ENCODE peak calls at places on chromosomes 6 and 20, in five cellular contexts. One of them, this sample, is unnamed.

GRCh38 chr6:135651964-135652755 is 154.6 kb upstream of the AHI1 start:
- DNase-seq in pancreas: no peak
- DNase-seq in SK-N-SH: no peak
- DNase-seq in IMR-90: peak
- DNase-seq in spleen: no peak
- DNase-seq in this sample: no peak

GRCh38 chr6:138129190-138129589 is 22.0 kb upstream of the PERP start:
- DNase-seq in SK-N-SH: no peak
- DNase-seq in spleen: no peak
- DNase-seq in IMR-90: no peak
- DNase-seq in pancreas: no peak
- DNase-seq in this sample: no peak

GRCh38 chr6:158518196-158519127 is 41.4 kb upstream of the TMEM181 start:
- DNase-seq in pancreas: no peak
- DNase-seq in IMR-90: peak
- DNase-seq in SK-N-SH: peak
- DNase-seq in spleen: no peak
- DNase-seq in this sample: peak

GRCh38 chr6:100353276-100354015 is 111.3 kb downstream of the SIM1 start:
- DNase-seq in spleen: no peak
- DNase-seq in IMR-90: peak
- DNase-seq in pancreas: no peak
- DNase-seq in SK-N-SH: no peak
- DNase-seq in this sample: peak

GRCh38 chr6:156828280-156828703 is 51.1 kb downstream of the ARID1B start:
- DNase-seq in spleen: no peak
- DNase-seq in SK-N-SH: no peak
- DNase-seq in pancreas: no peak
- DNase-seq in IMR-90: peak
- DNase-seq in this sample: peak

GRCh38 chr6:3229566-3230274 is 2.3 kb upstream of the TUBB2B start:
- DNase-seq in spleen: no peak
- DNase-seq in IMR-90: no peak
- DNase-seq in SK-N-SH: peak
- DNase-seq in pancreas: no peak
- DNase-seq in this sample: no peak

GRCh38 chr6:5126214-5126613 is 41.1 kb downstream of the PPP1R3G start:
- DNase-seq in spleen: no peak
- DNase-seq in IMR-90: peak
- DNase-seq in SK-N-SH: no peak
- DNase-seq in pancreas: no peak
- DNase-seq in this sample: peak

GRCh38 chr6:143605894-143606293 is 71.9 kb upstream of the PHACTR2 start:
- DNase-seq in IMR-90: no peak
- DNase-seq in SK-N-SH: no peak
- DNase-seq in spleen: no peak
- DNase-seq in pancreas: no peak
- DNase-seq in this sample: peak

GRCh38 chr6:99611148-99611547 is 4.5 kb downstream of the PRDM13 start:
- DNase-seq in IMR-90: peak
- DNase-seq in pancreas: no peak
- DNase-seq in spleen: no peak
- DNase-seq in SK-N-SH: no peak
- DNase-seq in this sample: no peak

GRCh38 chr6:168838000-168838399 is 397.0 kb downstream of the SMOC2 start:
- DNase-seq in spleen: no peak
- DNase-seq in IMR-90: no peak
- DNase-seq in pancreas: no peak
- DNase-seq in SK-N-SH: peak
- DNase-seq in this sample: no peak

GRCh38 chr20:21179796-21180195 is 53.9 kb downstream of the KIZ start:
- DNase-seq in pancreas: no peak
- DNase-seq in SK-N-SH: no peak
- DNase-seq in IMR-90: peak
- DNase-seq in spleen: no peak
- DNase-seq in this sample: peak

GRCh38 chr20:36482044-36482473 is 59.3 kb upstream of the MYL9 start:
- DNase-seq in SK-N-SH: no peak
- DNase-seq in IMR-90: no peak
- DNase-seq in spleen: no peak
- DNase-seq in pancreas: no peak
- DNase-seq in this sample: no peak

GRCh38 chr6:19731286-19731685 is 105.9 kb upstream of the ID4 start:
- DNase-seq in SK-N-SH: no peak
- DNase-seq in pancreas: no peak
- DNase-seq in IMR-90: peak
- DNase-seq in spleen: no peak
- DNase-seq in this sample: peak
- H3K4me3 ChIP-seq in SK-N-SH: no peak
- H3K4me3 ChIP-seq in pancreas: no peak
- H3K4me3 ChIP-seq in IMR-90: no peak
- H3K4me3 ChIP-seq in spleen: no peak
- H3K4me3 ChIP-seq in this sample: no peak

GRCh38 chr6:40990301-40990700 is 48.7 kb downstream of the UNC5CL start:
- DNase-seq in SK-N-SH: no peak
- DNase-seq in spleen: no peak
- DNase-seq in pancreas: no peak
- DNase-seq in IMR-90: no peak
- DNase-seq in this sample: no peak
- TF ChIP-seq CTCF in SK-N-SH: no peak
- TF ChIP-seq CTCF in spleen: no peak
- TF ChIP-seq CTCF in pancreas: no peak
- TF ChIP-seq CTCF in IMR-90: peak
- TF ChIP-seq CTCF in this sample: no peak

DNA sequence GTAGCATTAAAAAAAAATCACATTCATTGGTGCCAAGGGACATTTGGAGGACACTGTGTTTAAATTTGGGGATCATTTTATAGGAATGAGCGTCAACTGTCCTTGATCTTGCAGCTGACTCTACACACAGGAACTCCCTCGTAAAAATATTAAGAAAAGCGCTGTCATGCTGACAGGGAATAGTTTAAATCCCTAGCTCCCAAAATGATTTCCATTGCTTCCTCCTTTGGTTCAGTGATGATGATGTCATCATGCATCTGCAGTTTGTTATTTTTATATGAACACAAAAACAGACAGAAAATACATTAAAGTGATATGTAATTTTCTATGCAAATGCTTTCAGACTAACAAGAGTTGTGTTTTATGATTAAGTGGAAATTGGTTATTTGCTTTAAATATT is 275.6 kb downstream of the BTBD9 start:
- DNase-seq in spleen: no peak
- DNase-seq in SK-N-SH: no peak
- DNase-seq in IMR-90: no peak
- DNase-seq in pancreas: no peak
- DNase-seq in this sample: no peak
- H3K4me3 ChIP-seq in spleen: no peak
- H3K4me3 ChIP-seq in SK-N-SH: no peak
- H3K4me3 ChIP-seq in IMR-90: no peak
- H3K4me3 ChIP-seq in pancreas: no peak
- H3K4me3 ChIP-seq in this sample: no peak

GRCh38 chr6:133854633-133855598 is 34.0 kb upstream of the TCF21 start:
- DNase-seq in pancreas: peak
- DNase-seq in spleen: peak
- DNase-seq in SK-N-SH: peak
- DNase-seq in IMR-90: no peak
- DNase-seq in this sample: no peak
- TF ChIP-seq CTCF in pancreas: no peak
- TF ChIP-seq CTCF in spleen: no peak
- TF ChIP-seq CTCF in SK-N-SH: no peak
- TF ChIP-seq CTCF in IMR-90: peak
- TF ChIP-seq CTCF in this sample: no peak